ENCODE peak calls at places on chromosomes 6 and 20, in seven cellular contexts. L is ELR; V is thoracic aorta; D is NCI-H1092 treated with DMSO at 0.1 percent for 48 hours; T is NCI-H2081; P is CD4-positive, alpha-beta memory T cell; Q is stimulated activated CD8-positive, alpha-beta memory T cell treated with anti-CD3 and anti-CD28 coated beads, Interleukin-2, amount 100 ng/mL, for 1 hour. J is an unnamed sample.

GRCh38 chr20:10357974-10358373 is 76.0 kb downstream of the MKKS start:
- DNase-seq in L (peak; percentile 39), V (no peak), D (peak; percentile 14), T (no peak), P (no peak), Q (no peak), J (peak; percentile 73)

GRCh38 chr6:157070403-157071107 is 252.8 kb downstream of the TMEM242 start:
- DNase-seq in L (no peak), V (no peak), D (no peak), T (no peak), P (no peak), Q (no peak), J (no peak)

GRCh38 chr6:13710552-13711383 is 867 bp downstream of the RANBP9 start:
- DNase-seq in L (peak; percentile 52), V (no peak), D (no peak), T (peak; percentile 6), P (no peak), Q (no peak), J (peak; percentile 58)

GRCh38 chr6:101393291-101394251 is at the start of gene GRIK2:
- DNase-seq in L (peak; percentile 65), V (no peak), D (peak; percentile 70), T (peak; percentile 34), P (no peak), Q (no peak), J (peak; percentile 92)

GRCh38 chr20:58811334-58811733 is 39.4 kb downstream of the GNAS-AS1 start:
- DNase-seq in L (no peak), V (no peak), D (no peak), T (no peak), P (no peak), Q (no peak), J (no peak)

GRCh38 chr20:20824924-20825584 is 112.6 kb upstream of the RALGAPA2 start:
- DNase-seq in L (peak; percentile 45), V (no peak), D (peak; percentile 64), T (peak; percentile 76), P (peak; percentile 29), Q (peak; percentile 19), J (peak; percentile 25)

GRCh38 chr6:71933881-71934280 is 47.5 kb downstream of the RIMS1 start:
- DNase-seq in L (no peak), V (no peak), D (no peak), T (no peak), P (no peak), Q (no peak), J (no peak)

GRCh38 chr20:4519530-4519929 is 202.2 kb upstream of the PRND start:
- DNase-seq in L (no peak), V (no peak), D (no peak), T (no peak), P (no peak), Q (no peak), J (peak; percentile 55)

GRCh38 chr6:85360794-85361642 is 88.9 kb upstream of the NT5E start:
- DNase-seq in L (peak; percentile 99), V (peak; percentile 2), D (no peak), T (no peak), P (no peak), Q (no peak), J (no peak)

GRCh38 chr6:107402533-107402932 is 56.8 kb downstream of the PDSS2 start:
- DNase-seq in L (no peak), V (no peak), D (no peak), T (no peak), P (no peak), Q (no peak), J (no peak)

GRCh38 chr6:16319813-16320532 is 81.6 kb downstream of the GMPR start:
- DNase-seq in L (peak; percentile 94), V (peak; percentile 72), D (peak; percentile 3), T (peak; percentile 17), P (peak; percentile 86), Q (peak; percentile 39), J (no peak)

GRCh38 chr6:1348675-1349074 is 36.8 kb downstream of the FOXQ1 start:
- DNase-seq in L (no peak), V (no peak), D (no peak), T (no peak), P (no peak), Q (no peak), J (no peak)

GRCh38 chr6:44176935-44177509 is 18.4 kb downstream of the CAPN11 start:
- DNase-seq in L (peak; percentile 29), V (no peak), D (no peak), T (no peak), P (no peak), Q (peak; percentile 3), J (no peak)

GRCh38 chr20:49400904-49401303 is 81.6 kb downstream of the KCNB1 start:
- DNase-seq in L (no peak), V (no peak), D (no peak), T (no peak), P (no peak), Q (no peak), J (no peak)

GRCh38 chr6:85089255-85089654 is 324.9 kb upstream of the TBX18 start:
- DNase-seq in L (no peak), V (no peak), D (no peak), T (no peak), P (no peak), Q (no peak), J (no peak)

J was measured in NCI-H526.